ENCODE peak calls at places on chromosomes 6 and 20, in eight cellular contexts. One of them, this sample, is unnamed.

GRCh38 chr6:14966111-14966901 is 279.6 kb upstream of the JARID2 start:
- DNase-seq in thoracic aorta: no peak
- DNase-seq in colonic mucosa: no peak
- DNase-seq in brain microvascular endothelial cell: no peak
- DNase-seq in lung: no peak
- DNase-seq in pancreas: no peak
- DNase-seq in suprapubic skin: no peak
- DNase-seq in GM23338: peak; percentile 63
- DNase-seq in this sample: no peak

GRCh38 chr6:137724018-137724403 is 143.0 kb upstream of the TNFAIP3 start:
- DNase-seq in brain microvascular endothelial cell: no peak
- DNase-seq in pancreas: peak; percentile 16
- DNase-seq in GM23338: no peak
- DNase-seq in lung: no peak
- DNase-seq in colonic mucosa: no peak
- DNase-seq in thoracic aorta: no peak
- DNase-seq in suprapubic skin: no peak
- DNase-seq in this sample: no peak

GRCh38 chr20:10474606-10475184 is 39.6 kb downstream of the SLX4IP start:
- DNase-seq in pancreas: no peak
- DNase-seq in colonic mucosa: no peak
- DNase-seq in thoracic aorta: no peak
- DNase-seq in GM23338: no peak
- DNase-seq in suprapubic skin: no peak
- DNase-seq in brain microvascular endothelial cell: no peak
- DNase-seq in lung: no peak
- DNase-seq in this sample: no peak

GRCh38 chr6:125749112-125749863 is at the start of gene HEY2:
- DNase-seq in colonic mucosa: peak; percentile 90
- DNase-seq in suprapubic skin: peak; percentile 93
- DNase-seq in brain microvascular endothelial cell: peak; percentile 82
- DNase-seq in pancreas: peak; percentile 95
- DNase-seq in GM23338: peak; percentile 95
- DNase-seq in lung: peak; percentile 90
- DNase-seq in thoracic aorta: peak; percentile 76
- DNase-seq in this sample: peak; percentile 72

GRCh38 chr6:26243132-26243531 is 121.9 kb upstream of the BTN3A2 start:
- DNase-seq in lung: no peak
- DNase-seq in suprapubic skin: no peak
- DNase-seq in colonic mucosa: peak; percentile 78
- DNase-seq in thoracic aorta: no peak
- DNase-seq in pancreas: no peak
- DNase-seq in GM23338: no peak
- DNase-seq in brain microvascular endothelial cell: no peak
- DNase-seq in this sample: no peak

GRCh38 chr6:112237644-112238043 is 16.7 kb downstream of the LAMA4 start:
- DNase-seq in colonic mucosa: peak; percentile 44
- DNase-seq in thoracic aorta: peak; percentile 32
- DNase-seq in brain microvascular endothelial cell: peak; percentile 63
- DNase-seq in pancreas: peak; percentile 20
- DNase-seq in GM23338: no peak
- DNase-seq in lung: peak; percentile 55
- DNase-seq in suprapubic skin: peak; percentile 85
- DNase-seq in this sample: no peak

GRCh38 chr6:35343092-35343834 is 905 bp downstream of the PPARD start:
- DNase-seq in thoracic aorta: no peak
- DNase-seq in suprapubic skin: no peak
- DNase-seq in GM23338: no peak
- DNase-seq in brain microvascular endothelial cell: no peak
- DNase-seq in colonic mucosa: peak; percentile 52
- DNase-seq in lung: peak; percentile 47
- DNase-seq in pancreas: no peak
- DNase-seq in this sample: no peak

GRCh38 chr6:8157839-8158238 is 55.5 kb upstream of the EEF1E1 start:
- DNase-seq in pancreas: no peak
- DNase-seq in suprapubic skin: no peak
- DNase-seq in thoracic aorta: no peak
- DNase-seq in colonic mucosa: peak; percentile 18
- DNase-seq in GM23338: no peak
- DNase-seq in lung: no peak
- DNase-seq in brain microvascular endothelial cell: no peak
- DNase-seq in this sample: no peak

GRCh38 chr6:97136644-97137358 is 146.2 kb downstream of the MMS22L start:
- DNase-seq in suprapubic skin: no peak
- DNase-seq in lung: no peak
- DNase-seq in colonic mucosa: no peak
- DNase-seq in thoracic aorta: no peak
- DNase-seq in brain microvascular endothelial cell: no peak
- DNase-seq in GM23338: no peak
- DNase-seq in pancreas: no peak
- DNase-seq in this sample: no peak

GRCh38 chr6:7241160-7241559 is 71.8 kb downstream of the SSR1 start:
- DNase-seq in GM23338: no peak
- DNase-seq in lung: no peak
- DNase-seq in colonic mucosa: peak; percentile 17
- DNase-seq in suprapubic skin: no peak
- DNase-seq in pancreas: no peak
- DNase-seq in thoracic aorta: no peak
- DNase-seq in brain microvascular endothelial cell: no peak
- DNase-seq in this sample: no peak

GRCh38 chr6:121645100-121645745 is 209.8 kb downstream of the GJA1 start:
- DNase-seq in GM23338: no peak
- DNase-seq in brain microvascular endothelial cell: peak; percentile 63
- DNase-seq in lung: no peak
- DNase-seq in pancreas: no peak
- DNase-seq in thoracic aorta: no peak
- DNase-seq in suprapubic skin: no peak
- DNase-seq in colonic mucosa: no peak
- DNase-seq in this sample: no peak

GRCh38 chr6:90288404-90288803 is 8.2 kb downstream of the BACH2 start:
- DNase-seq in suprapubic skin: no peak
- DNase-seq in brain microvascular endothelial cell: peak; percentile 16
- DNase-seq in colonic mucosa: no peak
- DNase-seq in thoracic aorta: no peak
- DNase-seq in GM23338: peak; percentile 43
- DNase-seq in lung: no peak
- DNase-seq in pancreas: no peak
- DNase-seq in this sample: no peak

GRCh38 chr6:56238352-56238751 is 9.0 kb downstream of the COL21A1 start:
- DNase-seq in suprapubic skin: no peak
- DNase-seq in pancreas: no peak
- DNase-seq in thoracic aorta: no peak
- DNase-seq in colonic mucosa: no peak
- DNase-seq in lung: no peak
- DNase-seq in GM23338: no peak
- DNase-seq in brain microvascular endothelial cell: no peak
- DNase-seq in this sample: no peak

GRCh38 chr6:24659547-24659946 is 7.2 kb downstream of the TDP2 start:
- DNase-seq in brain microvascular endothelial cell: no peak
- DNase-seq in thoracic aorta: no peak
- DNase-seq in suprapubic skin: no peak
- DNase-seq in colonic mucosa: no peak
- DNase-seq in lung: no peak
- DNase-seq in GM23338: peak; percentile 30
- DNase-seq in pancreas: no peak
- DNase-seq in this sample: no peak

GRCh38 chr20:13464702-13465101 is 174.0 kb downstream of the TASP1 start:
- DNase-seq in colonic mucosa: no peak
- DNase-seq in brain microvascular endothelial cell: peak; percentile 11
- DNase-seq in GM23338: no peak
- DNase-seq in pancreas: no peak
- DNase-seq in lung: no peak
- DNase-seq in suprapubic skin: no peak
- DNase-seq in thoracic aorta: no peak
- DNase-seq in this sample: no peak

GRCh38 chr6:71745525-71745924 is 140.8 kb upstream of the RIMS1 start:
- DNase-seq in lung: no peak
- DNase-seq in pancreas: no peak
- DNase-seq in colonic mucosa: no peak
- DNase-seq in GM23338: peak; percentile 20
- DNase-seq in brain microvascular endothelial cell: no peak
- DNase-seq in thoracic aorta: no peak
- DNase-seq in suprapubic skin: no peak
- DNase-seq in this sample: no peak

DNA sequence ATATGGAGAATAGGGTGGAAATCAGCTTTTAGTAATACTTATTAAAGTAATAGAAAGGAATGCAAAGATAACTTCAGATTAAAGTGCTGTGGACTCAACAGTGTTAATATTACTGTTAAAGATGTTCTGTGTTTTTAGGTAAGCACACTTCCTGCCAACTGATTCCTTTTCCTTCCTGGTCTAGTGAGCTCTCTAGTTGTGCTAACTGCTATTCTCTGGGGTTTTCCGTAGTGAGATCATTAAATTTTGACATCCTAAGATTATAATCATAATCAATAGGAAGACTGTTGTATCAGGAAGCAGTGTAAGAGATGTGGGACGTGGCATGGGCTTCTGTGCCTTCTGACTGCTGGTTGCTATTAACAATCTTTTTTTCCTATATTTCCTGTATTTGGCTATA is 1.2 kb upstream of the TMEM217 start:
- DNase-seq in thoracic aorta: no peak
- DNase-seq in colonic mucosa: no peak
- DNase-seq in GM23338: no peak
- DNase-seq in pancreas: no peak
- DNase-seq in suprapubic skin: no peak
- DNase-seq in brain microvascular endothelial cell: no peak
- DNase-seq in lung: no peak
- DNase-seq in this sample: no peak
- H3K4me3 ChIP-seq in thoracic aorta: peak overlapping the region; percentile 91
- H3K4me3 ChIP-seq in colonic mucosa: no peak overlapping the region
- H3K4me3 ChIP-seq in GM23338: peak overlapping the region; percentile 93
- H3K4me3 ChIP-seq in pancreas: peak overlapping the region; percentile 65
- H3K4me3 ChIP-seq in suprapubic skin: no peak overlapping the region
- H3K4me3 ChIP-seq in brain microvascular endothelial cell: no peak overlapping the region
- H3K4me3 ChIP-seq in lung: no peak overlapping the region
- H3K4me3 ChIP-seq in this sample: no peak overlapping the region

DNA sequence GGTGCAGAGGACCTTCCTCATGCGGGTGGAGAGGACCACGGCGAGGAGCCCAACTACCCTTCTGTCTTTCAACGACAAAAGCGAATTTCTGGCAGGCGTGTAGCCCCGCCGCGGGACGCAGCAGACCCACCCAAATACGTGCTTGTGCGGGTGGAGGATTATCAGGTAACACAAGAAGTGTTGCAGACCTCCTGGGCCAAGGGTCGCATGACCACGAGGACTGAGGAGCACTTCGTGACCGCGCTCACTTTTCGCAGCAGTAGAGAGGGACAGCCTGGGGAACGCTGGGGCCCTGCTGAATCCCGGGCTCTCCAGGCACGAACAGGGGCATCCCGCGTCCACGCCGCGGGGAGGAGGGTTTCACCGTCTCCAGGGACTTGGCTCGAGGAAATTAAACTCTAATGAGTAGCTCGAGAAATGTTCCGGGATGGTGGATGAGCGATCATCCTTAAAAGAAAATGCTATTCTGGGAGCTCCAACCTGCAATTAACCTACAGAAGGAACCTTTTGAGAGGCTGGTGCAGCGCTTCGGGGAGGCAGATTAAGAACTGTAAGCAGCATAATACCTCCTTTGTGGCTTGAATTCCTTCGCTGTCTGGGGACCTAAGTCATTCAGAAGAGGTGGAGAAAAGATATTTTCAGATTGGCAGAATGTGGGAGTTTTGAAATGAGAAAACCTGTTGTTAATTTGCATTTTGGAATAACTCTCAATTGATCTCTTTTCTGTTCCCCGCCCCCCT is 828 bp downstream of the C6orf141 start:
- DNase-seq in pancreas: no peak
- DNase-seq in lung: no peak
- DNase-seq in suprapubic skin: no peak
- DNase-seq in thoracic aorta: no peak
- DNase-seq in brain microvascular endothelial cell: no peak
- DNase-seq in GM23338: peak; percentile 77
- DNase-seq in colonic mucosa: peak; percentile 43
- DNase-seq in this sample: no peak
- H3K27ac ChIP-seq in pancreas: peak overlapping the region; percentile 71
- H3K27ac ChIP-seq in lung: no peak overlapping the region
- H3K27ac ChIP-seq in suprapubic skin: no peak overlapping the region
- H3K27ac ChIP-seq in thoracic aorta: no peak overlapping the region
- H3K27ac ChIP-seq in brain microvascular endothelial cell: no peak overlapping the region
- H3K27ac ChIP-seq in GM23338: no peak overlapping the region
- H3K27ac ChIP-seq in colonic mucosa: peak overlapping the region; percentile 39
- H3K27ac ChIP-seq in this sample: no peak overlapping the region

DNA sequence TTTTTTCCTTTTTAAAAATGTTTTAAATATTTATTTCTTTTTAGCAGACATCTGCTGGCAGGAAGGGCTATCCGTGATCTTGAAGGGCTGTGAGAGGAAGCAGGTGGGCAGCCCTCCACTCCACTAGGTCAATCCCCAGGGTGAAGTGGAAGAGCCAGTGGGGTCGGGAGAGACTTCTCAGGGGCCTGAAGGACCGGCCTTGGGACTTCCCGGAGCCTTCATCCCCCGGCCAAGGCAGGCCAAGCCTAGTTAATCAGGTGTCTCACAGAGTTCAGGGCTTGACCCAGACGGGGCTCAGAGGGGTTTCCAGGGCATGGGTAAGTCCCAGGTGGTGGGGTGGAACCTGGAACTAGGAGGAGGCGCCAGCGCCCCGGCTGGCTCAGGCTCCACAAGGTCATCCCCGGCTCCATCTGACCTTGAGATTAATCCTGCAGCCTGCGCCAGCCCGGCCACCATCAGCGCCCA is 44.3 kb downstream of the MDFI start:
- DNase-seq in pancreas: peak; percentile 59
- DNase-seq in thoracic aorta: no peak
- DNase-seq in suprapubic skin: no peak
- DNase-seq in lung: no peak
- DNase-seq in GM23338: peak; percentile 38
- DNase-seq in colonic mucosa: no peak
- DNase-seq in brain microvascular endothelial cell: no peak
- DNase-seq in this sample: no peak
- H3K4me3 ChIP-seq in pancreas: peak overlapping the region; percentile 36
- H3K4me3 ChIP-seq in thoracic aorta: peak overlapping the region; percentile 71
- H3K4me3 ChIP-seq in suprapubic skin: peak overlapping the region; percentile 53
- H3K4me3 ChIP-seq in lung: no peak overlapping the region
- H3K4me3 ChIP-seq in GM23338: peak overlapping the region; percentile 72
- H3K4me3 ChIP-seq in colonic mucosa: peak overlapping the region; percentile 39
- H3K4me3 ChIP-seq in brain microvascular endothelial cell: no peak overlapping the region
- H3K4me3 ChIP-seq in this sample: peak overlapping the region; percentile 35

DNA sequence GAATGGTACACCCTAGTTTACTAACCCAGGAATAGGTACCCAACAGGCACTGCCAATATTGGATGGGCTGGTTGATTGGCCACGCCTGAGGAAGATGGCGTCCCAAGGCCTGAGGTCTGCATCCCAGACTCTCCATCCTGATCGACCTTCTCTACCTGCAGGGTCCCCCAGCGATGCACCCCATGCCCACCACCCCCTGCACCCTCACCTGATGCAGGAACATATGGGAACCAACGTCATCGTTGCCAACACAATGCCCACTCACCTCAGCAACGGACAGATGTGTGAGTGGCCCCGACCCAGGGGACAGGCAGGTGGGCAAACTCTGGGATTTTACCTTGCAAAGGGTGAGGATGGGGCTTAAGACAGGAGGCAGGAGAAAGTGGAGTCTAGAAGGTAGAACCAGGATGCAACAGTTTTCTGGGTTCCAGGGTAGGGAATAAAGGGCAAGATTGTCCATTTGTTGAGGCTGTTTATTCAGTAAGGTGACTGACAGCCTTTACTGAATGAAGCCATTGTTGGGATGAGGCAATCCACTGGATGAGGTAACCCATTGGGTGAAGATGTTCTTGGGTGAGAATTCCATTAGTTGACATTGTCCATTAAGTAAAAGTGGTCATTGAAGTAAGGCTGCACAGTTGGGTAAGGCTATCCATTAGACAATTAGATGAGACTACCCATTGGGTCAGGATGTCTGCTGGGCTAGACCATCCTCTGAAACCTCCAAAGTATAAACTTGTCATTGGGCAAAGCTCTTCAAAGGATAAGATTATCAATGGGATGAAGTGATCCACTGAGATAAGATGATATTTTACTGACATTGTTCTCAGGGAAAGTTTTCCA is 47.3 kb upstream of the TTPAL start:
- DNase-seq in pancreas: no peak
- DNase-seq in GM23338: no peak
- DNase-seq in suprapubic skin: no peak
- DNase-seq in thoracic aorta: no peak
- DNase-seq in colonic mucosa: no peak
- DNase-seq in lung: no peak
- DNase-seq in brain microvascular endothelial cell: no peak
- DNase-seq in this sample: no peak
- H3K27ac ChIP-seq in pancreas: no peak overlapping the region
- H3K27ac ChIP-seq in GM23338: no peak overlapping the region
- H3K27ac ChIP-seq in suprapubic skin: no peak overlapping the region
- H3K27ac ChIP-seq in thoracic aorta: no peak overlapping the region
- H3K27ac ChIP-seq in colonic mucosa: no peak overlapping the region
- H3K27ac ChIP-seq in lung: no peak overlapping the region
- H3K27ac ChIP-seq in brain microvascular endothelial cell: no peak overlapping the region
- H3K27ac ChIP-seq in this sample: no peak overlapping the region

This sample was measured in CD8-positive, alpha-beta T cell.